ENCODE peak calls at places on chromosomes 12 and 14, in seven cellular contexts. C is IMR-90; P is mammary epithelial cell; U is lung; R is left ventricle myocardium inferior; F is CD8-positive, alpha-beta T cell; M is Panc1. W is an unnamed sample.
A peak's percentile ranks its signal among the peaks of the same experiment; 100 is the strongest.

GRCh38 chr14:29390046-29390841 is 537.4 kb downstream of the PRKD1 start:
- DNase-seq in C (no peak), M (no peak), U (no peak), F (no peak), P (no peak), R (no peak), W (no peak)

GRCh38 chr14:54881235-54881760 is 21.3 kb downstream of the GCH1 start:
- DNase-seq in F (peak; percentile 39), U (no peak), M (no peak), P (peak; percentile 68), C (peak; percentile 46), R (no peak), W (no peak)

GRCh38 chr12:107437954-107438353 is 247.6 kb upstream of the PWP1 start:
- DNase-seq in P (no peak), M (no peak), F (no peak), U (no peak), R (no peak), C (no peak), W (no peak)

GRCh38 chr12:7989827-7990491 is 42.6 kb upstream of the FOXJ2 start:
- DNase-seq in P (no peak), R (peak; percentile 32), F (peak; percentile 57), C (peak; percentile 12), M (no peak), U (peak; percentile 74), W (peak; percentile 61)

GRCh38 chr14:57486767-57487379 is 6.8 kb downstream of the CCDC198 start:
- DNase-seq in M (no peak), P (peak; percentile 32), C (peak; percentile 41), U (no peak), F (no peak), R (no peak), W (peak; percentile 51)

GRCh38 chr12:24078318-24078765 is 128.9 kb upstream of the SOX5 start:
- DNase-seq in R (no peak), F (no peak), M (no peak), U (no peak), C (peak; percentile 57), P (no peak), W (no peak)

GRCh38 chr12:64826234-64826633 is 1.8 kb downstream of the TBC1D30 start:
- DNase-seq in M (no peak), U (peak; percentile 60), R (peak; percentile 51), F (peak; percentile 47), C (peak; percentile 45), P (peak; percentile 34), W (peak; percentile 43)

GRCh38 chr12:75020068-75020557 is 189.5 kb downstream of the KCNC2 start:
- DNase-seq in P (peak; percentile 9), R (no peak), M (no peak), C (no peak), F (no peak), U (no peak), W (peak; percentile 8)

GRCh38 chr14:74608959-74609611 is 3.0 kb downstream of the LTBP2 start:
- DNase-seq in F (peak; percentile 91), U (peak; percentile 85), M (peak; percentile 86), P (peak; percentile 77), C (peak; percentile 89), R (peak; percentile 86), W (peak; percentile 85)

GRCh38 chr14:87066221-87066817 is 926.7 kb downstream of the GALC start:
- DNase-seq in F (no peak), R (no peak), M (no peak), C (peak; percentile 4), U (no peak), P (peak; percentile 27), W (peak; percentile 3)

GRCh38 chr14:88729159-88729558 is 63.6 kb downstream of the EML5 start:
- DNase-seq in M (no peak), R (no peak), P (no peak), C (peak; percentile 4), F (no peak), U (no peak), W (no peak)

GRCh38 chr12:54021432-54022013 is 6.7 kb upstream of the HOXC6 start:
- DNase-seq in M (no peak), R (no peak), F (no peak), U (no peak), P (peak; percentile 86), C (no peak), W (peak; percentile 76)

GRCh38 chr12:54024581-54024980 is 3.7 kb upstream of the HOXC6 start:
- DNase-seq in P (no peak), F (no peak), U (no peak), M (no peak), R (no peak), C (no peak), W (no peak)

GRCh38 chr12:54024127-54024526 is 4.1 kb upstream of the HOXC6 start:
- DNase-seq in M (no peak), F (no peak), U (no peak), R (no peak), C (no peak), P (no peak), W (peak; percentile 55)

GRCh38 chr12:54021006-54021405 is 7.2 kb upstream of the HOXC6 start:
- DNase-seq in R (no peak), C (no peak), F (no peak), P (no peak), M (no peak), U (no peak), W (peak; percentile 43)

DNA sequence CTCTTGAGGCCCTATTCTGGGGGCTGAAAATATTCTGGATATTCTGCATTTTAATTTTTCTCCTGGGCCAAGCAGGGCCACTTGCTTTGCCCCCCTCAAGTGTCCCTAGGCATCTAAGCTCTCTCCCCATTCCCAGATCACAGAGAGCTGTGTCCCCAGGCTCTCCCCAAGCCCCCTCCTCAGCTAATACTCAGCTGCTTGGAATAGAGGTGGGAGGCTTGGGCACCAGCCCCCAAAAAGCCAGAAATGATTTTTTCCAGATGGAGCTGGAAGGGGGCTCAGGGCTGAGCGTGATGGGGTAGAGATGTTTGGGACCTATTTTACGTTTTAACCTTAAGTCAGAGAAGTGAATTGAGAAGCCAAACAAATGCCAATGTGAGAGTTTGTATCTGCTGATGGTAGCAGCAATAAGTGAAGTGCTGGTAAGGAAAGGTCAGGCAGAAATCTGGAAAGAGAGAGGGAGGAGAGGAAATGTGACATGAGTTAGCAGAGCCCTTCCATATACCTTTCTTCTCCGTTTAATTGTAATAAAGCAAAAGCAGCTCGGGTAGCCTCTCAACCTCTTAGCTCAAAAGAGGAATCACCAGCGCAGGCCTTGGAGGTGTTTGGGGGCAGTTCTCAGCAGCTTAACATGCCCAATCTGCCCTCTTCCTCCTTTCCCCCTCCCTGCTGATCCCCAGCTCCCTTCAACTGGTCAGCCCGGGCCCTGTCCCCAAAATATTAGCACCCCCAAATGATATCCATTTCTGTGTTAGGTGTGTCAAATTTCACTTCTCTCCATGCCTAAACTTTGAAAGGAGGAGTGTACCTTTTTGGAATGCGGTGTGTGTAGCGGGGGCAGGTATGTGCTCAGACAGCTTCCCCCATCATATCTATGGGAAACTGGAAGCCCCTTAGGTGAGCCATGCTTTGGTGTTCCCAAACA is 5.0 kb upstream of the HOXC6 start:
- DNase-seq in F (no peak), M (no peak), R (no peak), P (no peak), C (no peak), U (no peak), W (no peak)
- H3K27me3 ChIP-seq in F (peaks cover 50% of the 10 kb centered on the region), M (no peaks in the 10 kb centered on the region), R (peaks cover 100% of the 10 kb centered on the region), P (no peaks in the 10 kb centered on the region), C (peaks cover 83% of the 10 kb centered on the region), U (peaks cover 9% of the 10 kb centered on the region), W (peaks cover 3% of the 10 kb centered on the region)

DNA sequence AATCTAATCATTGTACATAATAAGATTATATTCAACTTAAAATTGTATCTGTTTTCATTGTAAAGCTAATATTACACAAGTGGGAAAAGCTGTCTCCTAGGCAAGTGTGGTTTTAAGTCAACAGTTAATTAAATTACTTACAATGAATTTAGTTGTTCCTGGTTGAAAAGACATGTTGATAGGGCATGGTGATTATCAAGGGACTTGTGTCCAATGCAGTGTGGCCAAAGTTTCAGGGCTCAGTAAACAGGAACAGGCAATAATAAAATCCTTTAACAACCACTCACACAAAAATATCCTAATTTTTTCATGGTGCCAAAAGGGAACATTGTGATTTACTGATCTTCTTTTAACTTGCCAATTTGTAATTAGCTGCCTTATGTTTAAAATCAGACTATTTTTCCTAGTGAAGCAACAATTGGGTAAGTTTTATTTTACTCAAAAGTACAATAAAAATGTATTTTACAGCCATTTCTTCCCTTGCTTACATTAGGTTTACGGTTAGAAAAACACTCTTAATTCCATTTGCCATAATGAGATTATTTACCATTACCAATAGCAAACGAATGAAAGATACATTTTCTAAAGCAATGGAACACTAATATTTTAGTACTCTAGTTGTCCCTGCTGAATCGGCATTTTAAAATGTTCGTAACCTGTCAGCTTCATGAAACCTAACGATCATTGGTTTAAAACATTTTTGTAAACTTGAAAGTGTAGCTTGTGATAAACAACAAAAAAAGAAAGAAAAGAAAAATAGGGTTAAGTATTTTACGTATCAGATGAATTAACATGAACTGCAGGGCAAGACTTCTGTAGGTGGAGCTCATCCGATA is 1.8 kb upstream of the WNK1 start:
- DNase-seq in C (no peak), F (no peak), U (no peak), P (no peak), M (no peak), R (no peak), W (no peak)
- H3K4me3 ChIP-seq in C (peak overlapping the region; percentile 44), F (peak overlapping the region; percentile 58), U (no peak overlapping the region), P (peak overlapping the region; percentile 58), M (peak overlapping the region; percentile 71), R (peak overlapping the region; percentile 92), W (peak overlapping the region; percentile 46)

GRCh38 chr12:132690112-132690511 is 2.7 kb downstream of the PXMP2 start:
- DNase-seq in M (no peak), F (no peak), P (no peak), R (no peak), C (no peak), U (no peak), W (no peak)

GRCh38 chr12:132685400-132685799 is 1.7 kb downstream of the POLE start:
- DNase-seq in R (no peak), U (no peak), M (no peak), P (no peak), F (no peak), C (no peak), W (no peak)

GRCh38 chr12:132687211-132688164 is at the start of the genes POLE and PXMP2:
- DNase-seq in F (peak; percentile 94), R (peak; percentile 98), U (peak; percentile 94), M (peak; percentile 42), C (peak; percentile 91), P (peak; percentile 95), W (peak; percentile 93)

GRCh38 chr12:132689227-132689626 is 1.8 kb downstream of the PXMP2 start:
- DNase-seq in C (no peak), P (no peak), M (no peak), U (no peak), F (no peak), R (no peak), W (no peak)

DNA sequence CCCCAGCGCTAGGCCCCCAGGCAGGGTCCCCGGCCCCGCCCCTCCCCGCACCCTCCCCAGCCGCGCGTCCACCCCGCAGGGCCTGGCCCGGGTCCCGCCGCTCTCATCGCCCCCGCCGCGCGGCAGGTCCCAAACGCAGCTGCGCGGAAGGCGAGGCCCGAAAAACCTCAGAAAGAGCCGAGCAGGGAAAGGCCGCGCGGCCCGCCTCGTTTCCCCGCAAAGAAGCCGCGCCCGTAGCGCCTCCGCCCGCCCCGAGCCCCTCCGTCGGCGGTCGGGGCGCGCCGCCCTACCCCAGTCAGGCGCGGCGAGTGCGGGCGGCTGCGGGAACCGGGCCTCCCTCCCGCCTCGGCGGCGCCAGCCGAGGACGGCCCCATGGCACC is 321 bp downstream of the POLE start:
- DNase-seq in C (no peak), P (no peak), U (no peak), M (no peak), F (no peak), R (no peak), W (no peak)
- H3K4me1 ChIP-seq in C (peaks cover 3% of the 10 kb centered on the region), P (peaks cover 9% of the 10 kb centered on the region), U (peaks cover 9% of the 10 kb centered on the region), M (peaks cover 7% of the 10 kb centered on the region), F (peaks cover 7% of the 10 kb centered on the region), R (peaks cover 19% of the 10 kb centered on the region), W (peaks cover 8% of the 10 kb centered on the region)

GRCh38 chr12:128387811-128388422 is 120.9 kb downstream of the TMEM132C start:
- DNase-seq in F (no peak), U (peak; percentile 38), C (no peak), R (no peak), M (peak; percentile 10), P (no peak), W (no peak)
- H3K27me3 ChIP-seq in F (no peaks in the 10 kb centered on the region), U (no peaks in the 10 kb centered on the region), C (no peaks in the 10 kb centered on the region), R (peaks cover 95% of the 10 kb centered on the region), M (no peaks in the 10 kb centered on the region), P (no peaks in the 10 kb centered on the region), W (no peaks in the 10 kb centered on the region)

W was measured in mesenchymal stem cell.